ENCODE peak calls at places on chromosomes 4 and X, in ten cellular contexts. One of them, this sample, is unnamed.

GRCh38 chrX:71492086-71493065 is 40.5 kb upstream of the OGT start:
- DNase-seq in HCT116: no peak
- DNase-seq in heart left ventricle: peak
- DNase-seq in K562: no peak
- DNase-seq in tibial nerve: peak
- DNase-seq in adrenal gland: peak
- DNase-seq in IMR-90: peak
- DNase-seq in endothelial cell of umbilical vein: peak
- DNase-seq in suprapubic skin: peak
- DNase-seq in uterus: peak
- DNase-seq in this sample: peak

GRCh38 chrX:78527818-78528217 is 131.3 kb downstream of the RTL3 start:
- DNase-seq in HCT116: no peak
- DNase-seq in heart left ventricle: no peak
- DNase-seq in K562: no peak
- DNase-seq in tibial nerve: no peak
- DNase-seq in adrenal gland: no peak
- DNase-seq in IMR-90: no peak
- DNase-seq in endothelial cell of umbilical vein: no peak
- DNase-seq in suprapubic skin: no peak
- DNase-seq in uterus: no peak
- DNase-seq in this sample: no peak

GRCh38 chrX:45771114-45771513 is 570.4 kb upstream of the DIPK2B start:
- DNase-seq in HCT116: peak
- DNase-seq in heart left ventricle: no peak
- DNase-seq in K562: peak
- DNase-seq in tibial nerve: no peak
- DNase-seq in adrenal gland: no peak
- DNase-seq in IMR-90: peak
- DNase-seq in endothelial cell of umbilical vein: peak
- DNase-seq in suprapubic skin: no peak
- DNase-seq in uterus: peak
- DNase-seq in this sample: peak

GRCh38 chr4:149518471-149518870 is 297.2 kb downstream of the IQCM start:
- DNase-seq in HCT116: no peak
- DNase-seq in heart left ventricle: no peak
- DNase-seq in K562: no peak
- DNase-seq in tibial nerve: no peak
- DNase-seq in adrenal gland: no peak
- DNase-seq in IMR-90: no peak
- DNase-seq in endothelial cell of umbilical vein: no peak
- DNase-seq in suprapubic skin: no peak
- DNase-seq in uterus: no peak
- DNase-seq in this sample: no peak

GRCh38 chr4:24126776-24127175 is 236.9 kb upstream of the PPARGC1A start:
- DNase-seq in HCT116: no peak
- DNase-seq in heart left ventricle: no peak
- DNase-seq in K562: no peak
- DNase-seq in tibial nerve: no peak
- DNase-seq in adrenal gland: no peak
- DNase-seq in IMR-90: no peak
- DNase-seq in endothelial cell of umbilical vein: no peak
- DNase-seq in suprapubic skin: no peak
- DNase-seq in uterus: no peak
- DNase-seq in this sample: no peak

GRCh38 chrX:118698516-118699247 is 28.7 kb upstream of the IL13RA1 start:
- DNase-seq in HCT116: no peak
- DNase-seq in heart left ventricle: no peak
- DNase-seq in K562: no peak
- DNase-seq in tibial nerve: no peak
- DNase-seq in adrenal gland: no peak
- DNase-seq in IMR-90: peak
- DNase-seq in endothelial cell of umbilical vein: peak
- DNase-seq in suprapubic skin: no peak
- DNase-seq in uterus: no peak
- DNase-seq in this sample: no peak

GRCh38 chr4:147492301-147492700 is 11.4 kb downstream of the EDNRA start:
- DNase-seq in HCT116: no peak
- DNase-seq in heart left ventricle: no peak
- DNase-seq in K562: no peak
- DNase-seq in tibial nerve: no peak
- DNase-seq in adrenal gland: no peak
- DNase-seq in IMR-90: peak
- DNase-seq in endothelial cell of umbilical vein: no peak
- DNase-seq in suprapubic skin: no peak
- DNase-seq in uterus: no peak
- DNase-seq in this sample: no peak

GRCh38 chr4:98510757-98511517 is 147.5 kb downstream of the TSPAN5 start:
- DNase-seq in HCT116: no peak
- DNase-seq in heart left ventricle: no peak
- DNase-seq in K562: no peak
- DNase-seq in tibial nerve: no peak
- DNase-seq in adrenal gland: no peak
- DNase-seq in IMR-90: peak
- DNase-seq in endothelial cell of umbilical vein: no peak
- DNase-seq in suprapubic skin: no peak
- DNase-seq in uterus: no peak
- DNase-seq in this sample: no peak

GRCh38 chrX:43500996-43501694 is 155.0 kb upstream of the MAOA start:
- DNase-seq in HCT116: no peak
- DNase-seq in heart left ventricle: no peak
- DNase-seq in K562: no peak
- DNase-seq in tibial nerve: no peak
- DNase-seq in adrenal gland: no peak
- DNase-seq in IMR-90: no peak
- DNase-seq in endothelial cell of umbilical vein: no peak
- DNase-seq in suprapubic skin: no peak
- DNase-seq in uterus: no peak
- DNase-seq in this sample: no peak

GRCh38 chrX:4225086-4225485 is 511.6 kb upstream of the PRKX start:
- DNase-seq in HCT116: no peak
- DNase-seq in heart left ventricle: no peak
- DNase-seq in K562: no peak
- DNase-seq in tibial nerve: no peak
- DNase-seq in adrenal gland: no peak
- DNase-seq in IMR-90: no peak
- DNase-seq in endothelial cell of umbilical vein: no peak
- DNase-seq in suprapubic skin: no peak
- DNase-seq in uterus: no peak
- DNase-seq in this sample: no peak

GRCh38 chr4:173399016-173399415 is at the start of gene SCRG1:
- DNase-seq in HCT116: no peak
- DNase-seq in heart left ventricle: peak
- DNase-seq in K562: no peak
- DNase-seq in tibial nerve: no peak
- DNase-seq in adrenal gland: no peak
- DNase-seq in IMR-90: peak
- DNase-seq in endothelial cell of umbilical vein: no peak
- DNase-seq in suprapubic skin: no peak
- DNase-seq in uterus: peak
- DNase-seq in this sample: no peak

GRCh38 chr4:18155062-18156041 is 133.8 kb upstream of the LCORL start:
- DNase-seq in HCT116: no peak
- DNase-seq in heart left ventricle: no peak
- DNase-seq in K562: no peak
- DNase-seq in tibial nerve: no peak
- DNase-seq in adrenal gland: no peak
- DNase-seq in IMR-90: no peak
- DNase-seq in endothelial cell of umbilical vein: no peak
- DNase-seq in suprapubic skin: no peak
- DNase-seq in uterus: no peak
- DNase-seq in this sample: no peak

GRCh38 chrX:111854778-111855490 is 21.0 kb upstream of the TRPC5OS start:
- DNase-seq in HCT116: peak
- DNase-seq in heart left ventricle: no peak
- DNase-seq in K562: peak
- DNase-seq in tibial nerve: no peak
- DNase-seq in adrenal gland: no peak
- DNase-seq in IMR-90: peak
- DNase-seq in endothelial cell of umbilical vein: no peak
- DNase-seq in suprapubic skin: no peak
- DNase-seq in uterus: no peak
- DNase-seq in this sample: no peak

GRCh38 chr4:154660052-154660451 is 47.6 kb upstream of the FGG start:
- DNase-seq in HCT116: no peak
- DNase-seq in heart left ventricle: no peak
- DNase-seq in K562: no peak
- DNase-seq in tibial nerve: no peak
- DNase-seq in adrenal gland: no peak
- DNase-seq in IMR-90: no peak
- DNase-seq in endothelial cell of umbilical vein: no peak
- DNase-seq in suprapubic skin: no peak
- DNase-seq in uterus: no peak
- DNase-seq in this sample: no peak

GRCh38 chrX:149275836-149276235 is 229.3 kb downstream of the IDS start:
- DNase-seq in HCT116: no peak
- DNase-seq in heart left ventricle: no peak
- DNase-seq in K562: no peak
- DNase-seq in tibial nerve: no peak
- DNase-seq in adrenal gland: no peak
- DNase-seq in IMR-90: no peak
- DNase-seq in endothelial cell of umbilical vein: no peak
- DNase-seq in suprapubic skin: no peak
- DNase-seq in uterus: no peak
- DNase-seq in this sample: no peak

GRCh38 chrX:48468247-48468671 is 1.8 kb downstream of the SLC38A5 start:
- DNase-seq in HCT116: no peak
- DNase-seq in heart left ventricle: no peak
- DNase-seq in K562: peak
- DNase-seq in tibial nerve: no peak
- DNase-seq in adrenal gland: no peak
- DNase-seq in IMR-90: no peak
- DNase-seq in endothelial cell of umbilical vein: no peak
- DNase-seq in suprapubic skin: no peak
- DNase-seq in uterus: no peak
- DNase-seq in this sample: no peak
- H3K4me3 ChIP-seq in HCT116: peak
- H3K4me3 ChIP-seq in heart left ventricle: no peak
- H3K4me3 ChIP-seq in K562: peak
- H3K4me3 ChIP-seq in tibial nerve: peak
- H3K4me3 ChIP-seq in adrenal gland: no peak
- H3K4me3 ChIP-seq in IMR-90: peak
- H3K4me3 ChIP-seq in endothelial cell of umbilical vein: peak
- H3K4me3 ChIP-seq in suprapubic skin: peak
- H3K4me3 ChIP-seq in uterus: peak
- H3K4me3 ChIP-seq in this sample: peak

DNA sequence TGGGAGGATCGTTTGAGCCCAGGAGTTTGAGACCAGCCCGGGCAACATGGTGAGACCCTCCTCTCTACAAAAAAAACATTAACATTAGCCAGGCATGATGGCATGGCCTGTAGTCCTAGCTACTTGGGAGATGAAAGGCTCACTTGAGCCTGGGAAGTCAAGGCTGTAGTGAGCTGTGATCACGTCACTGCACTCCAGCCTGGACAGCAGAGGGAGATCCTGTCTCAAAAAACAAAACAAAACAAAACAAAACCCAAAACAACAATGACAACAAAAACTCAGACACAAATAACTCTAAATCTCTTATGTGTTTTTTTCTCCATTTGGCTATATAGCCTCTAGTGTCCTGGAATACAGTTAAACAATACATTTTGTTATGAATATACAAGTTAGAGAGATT is 127.3 kb upstream of the STK26 start:
- DNase-seq in HCT116: no peak
- DNase-seq in heart left ventricle: no peak
- DNase-seq in K562: peak
- DNase-seq in tibial nerve: no peak
- DNase-seq in adrenal gland: no peak
- DNase-seq in IMR-90: no peak
- DNase-seq in endothelial cell of umbilical vein: no peak
- DNase-seq in suprapubic skin: no peak
- DNase-seq in uterus: no peak
- DNase-seq in this sample: no peak
- TF ChIP-seq CTCF in HCT116: no peak
- TF ChIP-seq CTCF in heart left ventricle: no peak
- TF ChIP-seq CTCF in K562: peak
- TF ChIP-seq CTCF in tibial nerve: no peak
- TF ChIP-seq CTCF in adrenal gland: no peak
- TF ChIP-seq CTCF in IMR-90: no peak
- TF ChIP-seq CTCF in endothelial cell of umbilical vein: no peak
- TF ChIP-seq CTCF in suprapubic skin: no peak
- TF ChIP-seq CTCF in uterus: no peak
- TF ChIP-seq CTCF in this sample: no peak

DNA sequence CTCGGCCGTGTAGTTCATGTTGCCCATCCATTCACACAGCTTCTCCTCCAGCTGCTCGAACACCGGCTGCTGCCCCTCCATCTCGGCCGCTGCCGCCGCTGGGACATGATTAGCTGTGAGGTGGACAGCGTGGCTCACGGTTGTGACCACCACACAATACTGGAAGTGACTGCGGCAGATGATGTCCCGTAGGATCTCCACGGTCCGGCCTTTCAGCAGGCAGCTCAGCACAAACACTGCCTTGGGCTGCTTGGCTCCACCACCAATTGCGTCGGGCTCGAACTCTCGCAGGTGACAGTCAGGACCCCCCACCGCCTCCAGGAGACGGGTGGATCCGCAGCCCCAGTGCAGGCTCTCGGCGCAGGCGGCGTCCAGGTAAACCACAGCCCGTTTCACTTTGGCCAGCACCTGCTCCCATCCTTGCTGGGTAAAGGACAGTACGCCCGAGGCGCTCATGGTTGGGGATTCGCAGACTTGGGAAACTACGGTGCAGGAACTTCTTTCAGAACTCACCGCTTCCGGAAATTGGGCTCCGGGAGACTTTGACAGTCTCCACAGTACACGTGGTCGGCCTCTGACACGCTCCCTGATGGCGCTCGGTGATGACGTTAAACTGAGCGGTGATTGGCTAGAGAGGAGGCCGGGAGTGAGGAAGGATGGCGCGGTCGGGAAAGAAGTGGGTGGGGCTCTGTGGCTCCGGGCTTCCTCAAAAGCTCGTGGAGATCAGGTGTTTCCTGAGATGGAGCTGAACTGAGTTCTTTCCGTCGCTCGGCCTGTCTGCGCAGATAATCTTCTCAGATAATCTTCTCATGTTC is at the start of gene SCFD2:
- DNase-seq in HCT116: peak
- DNase-seq in heart left ventricle: peak
- DNase-seq in K562: peak
- DNase-seq in tibial nerve: peak
- DNase-seq in adrenal gland: peak
- DNase-seq in IMR-90: peak
- DNase-seq in endothelial cell of umbilical vein: peak
- DNase-seq in suprapubic skin: peak
- DNase-seq in uterus: peak
- DNase-seq in this sample: peak
- TF ChIP-seq POLR2A in HCT116: peak
- TF ChIP-seq POLR2A in heart left ventricle: no peak
- TF ChIP-seq POLR2A in K562: peak
- TF ChIP-seq POLR2A in tibial nerve: peak
- TF ChIP-seq POLR2A in adrenal gland: no peak
- TF ChIP-seq POLR2A in IMR-90: peak
- TF ChIP-seq POLR2A in endothelial cell of umbilical vein: peak
- TF ChIP-seq POLR2A in suprapubic skin: no peak
- TF ChIP-seq POLR2A in uterus: peak
- TF ChIP-seq POLR2A in this sample: peak

DNA sequence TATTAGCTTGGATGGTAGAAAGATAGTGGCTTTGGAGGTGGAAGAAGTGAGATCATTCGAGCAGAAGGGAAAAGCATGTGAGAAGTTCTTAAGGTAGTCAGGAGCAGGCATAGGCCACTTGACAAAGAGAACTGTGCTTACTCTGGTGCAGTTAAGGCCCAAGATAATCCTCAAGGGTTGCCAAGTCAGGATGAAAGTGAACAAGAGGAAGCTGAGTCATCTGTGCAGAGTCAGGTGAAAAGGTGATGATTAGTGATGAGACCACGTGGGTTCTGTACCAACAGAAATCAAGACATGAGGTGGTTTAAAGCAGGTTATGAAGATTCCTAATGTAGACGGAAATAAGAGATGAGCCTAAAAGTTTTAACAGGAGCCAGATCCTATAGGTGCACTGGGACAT is 369.8 kb downstream of the DTHD1 start:
- DNase-seq in HCT116: peak
- DNase-seq in heart left ventricle: no peak
- DNase-seq in K562: peak
- DNase-seq in tibial nerve: no peak
- DNase-seq in adrenal gland: no peak
- DNase-seq in IMR-90: no peak
- DNase-seq in endothelial cell of umbilical vein: no peak
- DNase-seq in suprapubic skin: no peak
- DNase-seq in uterus: no peak
- DNase-seq in this sample: no peak
- H3K4me3 ChIP-seq in HCT116: no peak
- H3K4me3 ChIP-seq in heart left ventricle: no peak
- H3K4me3 ChIP-seq in K562: no peak
- H3K4me3 ChIP-seq in tibial nerve: no peak
- H3K4me3 ChIP-seq in adrenal gland: no peak
- H3K4me3 ChIP-seq in IMR-90: no peak
- H3K4me3 ChIP-seq in endothelial cell of umbilical vein: no peak
- H3K4me3 ChIP-seq in suprapubic skin: no peak
- H3K4me3 ChIP-seq in uterus: no peak
- H3K4me3 ChIP-seq in this sample: no peak